ENCODE peak calls at places on chromosomes 11 and 22, in ten cellular contexts. H is aorta, D is heart left ventricle, V is A549, Y is AG04450, W is adipocyte, Z is HAP-1, O is skeletal muscle cell, S is fibroblast of mammary gland, Q is epithelial cell of esophagus. X is an unnamed sample.

GRCh38 chr22:20080776-20081654 is 974 bp downstream of the DGCR8 start:
- DNase-seq in H (peak; percentile 79), D (no peak), V (peak; percentile 5), Y (peak; percentile 16), W (peak; percentile 78), Z (peak; percentile 76), O (no peak), S (peak; percentile 71), Q (peak; percentile 76), X (peak; percentile 4)

GRCh38 chr22:45482169-45482568 is 20.5 kb upstream of the FBLN1 start:
- DNase-seq in H (no peak), D (no peak), V (no peak), Y (no peak), W (no peak), Z (no peak), O (no peak), S (no peak), Q (no peak), X (no peak)

GRCh38 chr11:1254733-1255132 is 31.9 kb downstream of the MUC5B start:
- DNase-seq in H (no peak), D (peak; percentile 57), V (no peak), Y (no peak), W (no peak), Z (no peak), O (no peak), S (no peak), Q (no peak), X (no peak)

GRCh38 chr11:77560605-77561004 is 29.1 kb upstream of the AQP11 start:
- DNase-seq in H (no peak), D (no peak), V (no peak), Y (peak; percentile 8), W (peak; percentile 11), Z (no peak), O (no peak), S (peak; percentile 62), Q (peak; percentile 71), X (no peak)

GRCh38 chr11:129204439-129204838 is 12.3 kb upstream of the ARHGAP32 start:
- DNase-seq in H (no peak), D (no peak), V (no peak), Y (no peak), W (no peak), Z (no peak), O (no peak), S (no peak), Q (no peak), X (no peak)

GRCh38 chr22:50107529-50107928 is 17.7 kb downstream of the MOV10L1 start:
- DNase-seq in H (no peak), D (no peak), V (no peak), Y (no peak), W (no peak), Z (no peak), O (no peak), S (no peak), Q (no peak), X (no peak)

GRCh38 chr11:122261546-122261945 is 145.5 kb upstream of the BLID start:
- DNase-seq in H (no peak), D (no peak), V (no peak), Y (no peak), W (no peak), Z (no peak), O (no peak), S (peak; percentile 11), Q (peak; percentile 71), X (no peak)

GRCh38 chr11:102469196-102469821 is 16.7 kb upstream of the TMEM123 start:
- DNase-seq in H (no peak), D (no peak), V (no peak), Y (no peak), W (peak; percentile 64), Z (no peak), O (no peak), S (peak; percentile 56), Q (no peak), X (no peak)

GRCh38 chr11:111531687-111532364 is 8.7 kb upstream of the LAYN start:
- DNase-seq in H (no peak), D (no peak), V (peak; percentile 80), Y (peak; percentile 71), W (peak; percentile 96), Z (no peak), O (peak; percentile 82), S (peak; percentile 92), Q (peak; percentile 97), X (peak; percentile 77)

GRCh38 chr11:133823211-133823610 is 22.1 kb downstream of the SPATA19 start:
- DNase-seq in H (no peak), D (no peak), V (no peak), Y (no peak), W (no peak), Z (no peak), O (no peak), S (no peak), Q (no peak), X (no peak)

GRCh38 chr11:121887564-121887963 is 228.5 kb downstream of the BLID start:
- DNase-seq in H (no peak), D (no peak), V (no peak), Y (no peak), W (no peak), Z (no peak), O (no peak), S (no peak), Q (no peak), X (no peak)

GRCh38 chr11:97110376-97110775 is 720.6 kb downstream of the JRKL start:
- DNase-seq in H (no peak), D (no peak), V (no peak), Y (no peak), W (peak; percentile 4), Z (no peak), O (peak; percentile 20), S (no peak), Q (peak; percentile 44), X (no peak)

GRCh38 chr11:85595285-85595884 is 31.8 kb downstream of the DLG2 start:
- DNase-seq in H (no peak), D (no peak), V (peak; percentile 41), Y (peak; percentile 8), W (peak; percentile 81), Z (no peak), O (peak; percentile 18), S (peak; percentile 68), Q (peak; percentile 53), X (peak; percentile 23)

GRCh38 chr11:2528301-2529050 is 83.7 kb downstream of the KCNQ1 start:
- DNase-seq in H (peak; percentile 55), D (peak; percentile 26), V (no peak), Y (no peak), W (no peak), Z (no peak), O (no peak), S (no peak), Q (peak; percentile 22), X (no peak)

GRCh38 chr11:2527621-2528291 is 82.9 kb downstream of the KCNQ1 start:
- DNase-seq in H (peak; percentile 70), D (peak; percentile 57), V (no peak), Y (no peak), W (no peak), Z (peak; percentile 5), O (no peak), S (no peak), Q (no peak), X (no peak)

GRCh38 chr11:2525166-2525861 is 80.5 kb downstream of the KCNQ1 start:
- DNase-seq in H (peak; percentile 72), D (peak; percentile 60), V (no peak), Y (no peak), W (no peak), Z (peak; percentile 7), O (no peak), S (no peak), Q (no peak), X (no peak)

GRCh38 chr11:2525941-2526807 is 81.4 kb downstream of the KCNQ1 start:
- DNase-seq in H (peak; percentile 57), D (peak; percentile 60), V (no peak), Y (no peak), W (no peak), Z (peak; percentile 5), O (no peak), S (no peak), Q (no peak), X (no peak)

GRCh38 chr11:2526808-2527381 is 82.1 kb downstream of the KCNQ1 start:
- DNase-seq in H (peak; percentile 80), D (peak; percentile 81), V (no peak), Y (no peak), W (peak; percentile 45), Z (peak; percentile 10), O (no peak), S (no peak), Q (no peak), X (no peak)
- H3K4me3 ChIP-seq in H (no peak overlapping the region), D (no peak overlapping the region), V (no peak overlapping the region), Y (no peak overlapping the region), W (no peak overlapping the region), Z (no peak overlapping the region), O (no peak overlapping the region), S (no peak overlapping the region), Q (no peak overlapping the region), X (no peak overlapping the region)

DNA sequence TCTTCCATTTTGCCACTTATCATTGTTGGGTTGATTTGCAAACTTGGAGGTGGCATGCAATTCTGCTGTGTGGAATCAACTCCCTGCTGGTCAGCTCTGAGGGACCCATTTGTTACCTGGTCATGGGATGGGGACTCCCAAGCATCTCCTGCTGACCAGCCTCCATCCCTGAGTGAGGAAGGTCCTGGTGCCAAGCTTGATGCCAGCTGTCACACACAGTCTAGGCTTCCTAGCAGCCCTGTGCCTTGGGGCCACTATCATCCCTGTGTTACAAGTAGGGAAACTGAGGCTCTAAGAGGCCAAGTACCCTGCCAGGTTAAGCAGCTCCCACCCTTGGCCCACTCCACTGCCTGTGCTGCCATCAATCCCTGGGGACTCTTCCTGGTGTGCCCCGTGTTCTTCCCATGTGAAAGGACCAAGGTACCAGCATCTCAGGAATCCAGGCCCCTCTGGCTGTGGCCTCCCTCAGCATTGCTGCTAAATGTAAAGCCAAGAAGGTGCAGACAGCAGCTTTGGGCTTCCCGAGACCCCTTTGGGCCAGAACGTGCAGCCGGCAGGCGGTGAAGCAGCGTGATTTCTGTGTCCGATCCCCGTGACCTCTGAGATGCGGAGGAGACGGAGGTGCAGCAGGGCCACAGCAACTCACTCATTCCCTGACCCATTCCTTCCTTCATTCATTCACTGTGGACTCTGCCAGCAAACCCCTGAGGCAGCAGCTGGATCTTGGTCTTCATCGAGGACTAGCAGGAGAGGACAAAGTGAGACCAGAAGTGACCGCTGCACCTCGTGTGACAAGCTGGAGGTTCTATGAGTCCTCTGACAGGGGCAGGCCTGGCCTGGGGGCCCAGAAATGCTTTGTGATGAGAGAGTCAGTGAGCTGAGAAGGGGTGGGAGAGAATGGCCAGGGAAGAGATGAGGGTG is 49.7 kb downstream of the MYEOV start:
- DNase-seq in H (no peak), D (no peak), V (no peak), Y (no peak), W (no peak), Z (no peak), O (no peak), S (no peak), Q (no peak), X (no peak)
- H3K4me3 ChIP-seq in H (no peak overlapping the region), D (no peak overlapping the region), V (no peak overlapping the region), Y (no peak overlapping the region), W (no peak overlapping the region), Z (no peak overlapping the region), O (no peak overlapping the region), S (no peak overlapping the region), Q (no peak overlapping the region), X (no peak overlapping the region)

GRCh38 chr22:26658671-26659478 is 1.5 kb downstream of the MIAT start:
- DNase-seq in H (no peak), D (peak; percentile 63), V (peak; percentile 79), Y (peak; percentile 86), W (peak; percentile 80), Z (peak; percentile 88), O (peak; percentile 83), S (peak; percentile 96), Q (peak; percentile 97), X (peak; percentile 67)
- H3K4me3 ChIP-seq in H (no peak overlapping the region), D (peak overlapping the region; percentile 24), V (peak overlapping the region; percentile 50), Y (peak overlapping the region; percentile 69), W (peak overlapping the region; percentile 28), Z (peak overlapping the region; percentile 22), O (peak overlapping the region; percentile 22), S (peak overlapping the region; percentile 29), Q (no peak overlapping the region), X (peak overlapping the region; percentile 36)

GRCh38 chr11:116786360-116786759 is 1.5 kb downstream of the ZPR1 start:
- DNase-seq in H (no peak), D (no peak), V (no peak), Y (no peak), W (no peak), Z (no peak), O (no peak), S (no peak), Q (no peak), X (no peak)
- H3K4me3 ChIP-seq in H (no peak overlapping the region), D (no peak overlapping the region), V (peak overlapping the region; percentile 94), Y (peak overlapping the region; percentile 89), W (peak overlapping the region; percentile 89), Z (no peak overlapping the region), O (no peak overlapping the region), S (no peak overlapping the region), Q (no peak overlapping the region), X (no peak overlapping the region)

X was measured in AG09309.